ENCODE peak calls at places on chromosomes 13 and 19, in eight cellular contexts. Y, X, A, Q, L, C, D and T are unnamed samples.

GRCh38 chr13:110644892-110645521 is 29.7 kb downstream of the NAXD start:
- DNase-seq in Y (peak; percentile 81), X (peak; percentile 63), A (peak; percentile 81), Q (peak; percentile 48), L (peak; percentile 24), C (peak; percentile 84), D (peak; percentile 67), T (peak; percentile 59)

GRCh38 chr13:26568132-26568815 is 10.8 kb downstream of the WASF3 start:
- DNase-seq in Y (no peak), X (no peak), A (no peak), Q (no peak), L (no peak), C (no peak), D (no peak), T (no peak)

GRCh38 chr19:35195822-35196221 is 32.7 kb downstream of the FAM187B start:
- DNase-seq in Y (no peak), X (no peak), A (no peak), Q (no peak), L (no peak), C (no peak), D (peak; percentile 57), T (no peak)

GRCh38 chr19:55585658-55586339 is 5.2 kb upstream of the ZNF579 start:
- DNase-seq in Y (peak; percentile 62), X (peak; percentile 90), A (peak; percentile 89), Q (peak; percentile 71), L (no peak), C (no peak), D (peak; percentile 58), T (peak; percentile 91)

GRCh38 chr19:41137056-41137455 is 22.8 kb downstream of the CYP2F1 start:
- DNase-seq in Y (no peak), X (no peak), A (no peak), Q (no peak), L (no peak), C (no peak), D (no peak), T (no peak)

GRCh38 chr19:1026189-1027019 is at the start of gene CNN2:
- DNase-seq in Y (peak; percentile 64), X (peak; percentile 84), A (peak; percentile 91), Q (peak; percentile 69), L (no peak), C (peak; percentile 84), D (peak; percentile 78), T (peak; percentile 84)

GRCh38 chr13:113184568-113185440 is 23.7 kb downstream of the PCID2 start:
- DNase-seq in Y (no peak), X (no peak), A (no peak), Q (peak; percentile 7), L (no peak), C (no peak), D (no peak), T (no peak)

GRCh38 chr19:1155352-1156304 is 18.4 kb downstream of the SBNO2 start:
- DNase-seq in Y (no peak), X (peak; percentile 43), A (no peak), Q (no peak), L (no peak), C (no peak), D (no peak), T (no peak)

GRCh38 chr13:21395953-21396352 is 63.1 kb downstream of the ZDHHC20 start:
- DNase-seq in Y (no peak), X (no peak), A (no peak), Q (no peak), L (no peak), C (no peak), D (no peak), T (no peak)

DNA sequence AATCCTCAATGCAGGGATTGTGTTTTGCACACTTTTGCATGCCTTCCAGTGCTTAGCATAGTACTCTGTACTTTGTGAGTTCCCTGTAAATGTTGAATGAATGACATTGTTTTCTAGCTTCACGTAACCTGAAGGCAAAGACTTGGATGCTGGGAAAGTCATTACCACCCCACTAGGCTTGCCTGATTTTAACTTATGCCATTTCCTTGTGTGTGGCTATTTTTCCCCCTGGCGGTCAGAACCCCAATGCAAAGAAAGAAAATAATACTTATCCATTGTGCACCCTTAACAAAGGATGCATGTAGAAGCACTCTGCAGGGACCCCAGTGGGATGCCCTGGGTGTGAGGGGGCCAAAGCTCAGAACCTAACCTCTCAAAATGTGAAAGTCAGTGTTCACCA is 1.2 kb upstream of the ENOX1 start:
- DNase-seq in Y (no peak), X (peak; percentile 65), A (no peak), Q (peak; percentile 65), L (no peak), C (peak; percentile 61), D (peak; percentile 51), T (no peak)
- TF ChIP-seq CTCF in Y (no peak), X (peak; percentile 66), A (peak; percentile 18), Q (peak; percentile 73), L (peak; percentile 61), C (peak; percentile 48), D (peak; percentile 48), T (no peak)

GRCh38 chr13:73849292-73849691 is 284.9 kb downstream of the KLF12 start:
- DNase-seq in Y (no peak), X (peak; percentile 57), A (no peak), Q (peak; percentile 47), L (peak; percentile 11), C (peak; percentile 60), D (peak; percentile 21), T (no peak)
- TF ChIP-seq CTCF in Y (peak; percentile 42), X (peak; percentile 66), A (peak; percentile 13), Q (peak; percentile 71), L (peak; percentile 54), C (peak; percentile 21), D (peak; percentile 48), T (peak; percentile 34)

GRCh38 chr19:2337329-2337707 is 8.8 kb downstream of the SPPL2B start:
- DNase-seq in Y (no peak), X (peak; percentile 70), A (no peak), Q (peak; percentile 24), L (no peak), C (no peak), D (peak; percentile 35), T (no peak)
- TF ChIP-seq CTCF in Y (no peak), X (peak; percentile 8), A (no peak), Q (peak; percentile 62), L (peak; percentile 19), C (no peak), D (peak; percentile 4), T (no peak)

GRCh38 chr13:22800726-22801401 is 379.9 kb upstream of the SGCG start:
- DNase-seq in Y (no peak), X (peak; percentile 6), A (no peak), Q (no peak), L (no peak), C (peak; percentile 10), D (no peak), T (peak; percentile 22)

GRCh38 chr13:22801402-22802003 is 379.3 kb upstream of the SGCG start:
- DNase-seq in Y (no peak), X (peak; percentile 15), A (no peak), Q (no peak), L (no peak), C (peak; percentile 19), D (no peak), T (no peak)
- TF ChIP-seq CTCF in Y (no peak), X (no peak), A (peak; percentile 34), Q (peak; percentile 13), L (no peak), C (no peak), D (no peak), T (peak; percentile 32)

GRCh38 chr19:4831351-4832340 is at the start of gene TICAM1:
- DNase-seq in Y (peak; percentile 73), X (peak; percentile 65), A (peak; percentile 87), Q (peak; percentile 50), L (no peak), C (peak; percentile 86), D (peak; percentile 59), T (peak; percentile 88)
- TF ChIP-seq CTCF in Y (no peak), X (peak; percentile 3), A (peak; percentile 8), Q (no peak), L (no peak), C (no peak), D (no peak), T (peak; percentile 12)